ENCODE peak calls at places on chromosomes 2 and 18, in eight cellular contexts. One of them, this sample, is unnamed.

GRCh38 chr18:36017232-36017631 is 44.8 kb downstream of the RMP24 start:
- DNase-seq in stomach: no peak
- DNase-seq in sigmoid colon: no peak
- DNase-seq in A549: no peak
- DNase-seq in transverse colon: no peak
- DNase-seq in esophagus muscularis mucosa: no peak
- DNase-seq in ovary: no peak
- DNase-seq in K562: no peak
- DNase-seq in this sample: no peak

GRCh38 chr2:12766421-12766879 is 49.7 kb downstream of the TRIB2 start:
- DNase-seq in K562: no peak
- DNase-seq in A549: no peak
- DNase-seq in stomach: no peak
- DNase-seq in esophagus muscularis mucosa: peak; percentile 68
- DNase-seq in sigmoid colon: no peak
- DNase-seq in transverse colon: no peak
- DNase-seq in ovary: no peak
- DNase-seq in this sample: no peak

GRCh38 chr2:10139536-10139935 is 17.0 kb downstream of the RRM2 start:
- DNase-seq in ovary: no peak
- DNase-seq in esophagus muscularis mucosa: no peak
- DNase-seq in A549: no peak
- DNase-seq in stomach: no peak
- DNase-seq in sigmoid colon: no peak
- DNase-seq in transverse colon: no peak
- DNase-seq in K562: no peak
- DNase-seq in this sample: no peak

GRCh38 chr2:28545590-28546195 is 49.8 kb downstream of the PLB1 start:
- DNase-seq in sigmoid colon: peak; percentile 53
- DNase-seq in transverse colon: peak; percentile 24
- DNase-seq in K562: no peak
- DNase-seq in ovary: no peak
- DNase-seq in A549: no peak
- DNase-seq in esophagus muscularis mucosa: no peak
- DNase-seq in stomach: no peak
- DNase-seq in this sample: no peak

GRCh38 chr2:134262666-134263065 is 8.8 kb downstream of the MGAT5 start:
- DNase-seq in A549: no peak
- DNase-seq in K562: no peak
- DNase-seq in sigmoid colon: no peak
- DNase-seq in esophagus muscularis mucosa: no peak
- DNase-seq in stomach: no peak
- DNase-seq in transverse colon: no peak
- DNase-seq in ovary: no peak
- DNase-seq in this sample: no peak

GRCh38 chr2:225073198-225073597 is 30.9 kb upstream of the DOCK10 start:
- DNase-seq in A549: no peak
- DNase-seq in ovary: no peak
- DNase-seq in K562: no peak
- DNase-seq in stomach: no peak
- DNase-seq in transverse colon: no peak
- DNase-seq in sigmoid colon: no peak
- DNase-seq in esophagus muscularis mucosa: no peak
- DNase-seq in this sample: no peak

GRCh38 chr2:100924520-100925451 is 77.3 kb upstream of the RPL31 start:
- DNase-seq in K562: no peak
- DNase-seq in sigmoid colon: no peak
- DNase-seq in esophagus muscularis mucosa: no peak
- DNase-seq in stomach: peak; percentile 35
- DNase-seq in ovary: no peak
- DNase-seq in transverse colon: peak; percentile 28
- DNase-seq in A549: no peak
- DNase-seq in this sample: no peak

GRCh38 chr2:191049728-191050639 is 36.0 kb upstream of the STAT1 start:
- DNase-seq in ovary: no peak
- DNase-seq in sigmoid colon: peak; percentile 76
- DNase-seq in esophagus muscularis mucosa: no peak
- DNase-seq in stomach: no peak
- DNase-seq in A549: no peak
- DNase-seq in K562: no peak
- DNase-seq in transverse colon: no peak
- DNase-seq in this sample: no peak

GRCh38 chr2:100262555-100263320 is 59.6 kb downstream of the LONRF2 start:
- DNase-seq in stomach: peak; percentile 71
- DNase-seq in A549: peak; percentile 60
- DNase-seq in K562: peak; percentile 81
- DNase-seq in sigmoid colon: peak; percentile 84
- DNase-seq in ovary: peak; percentile 86
- DNase-seq in transverse colon: peak; percentile 57
- DNase-seq in esophagus muscularis mucosa: no peak
- DNase-seq in this sample: peak; percentile 83

GRCh38 chr2:239611222-239611795 is 210.5 kb upstream of the HDAC4 start:
- DNase-seq in transverse colon: no peak
- DNase-seq in ovary: no peak
- DNase-seq in K562: no peak
- DNase-seq in esophagus muscularis mucosa: no peak
- DNase-seq in A549: no peak
- DNase-seq in sigmoid colon: peak; percentile 54
- DNase-seq in stomach: no peak
- DNase-seq in this sample: no peak

GRCh38 chr2:79855264-79856006 is 342.6 kb downstream of the CTNNA2 start:
- DNase-seq in esophagus muscularis mucosa: peak; percentile 77
- DNase-seq in ovary: no peak
- DNase-seq in sigmoid colon: no peak
- DNase-seq in transverse colon: peak; percentile 25
- DNase-seq in stomach: peak; percentile 47
- DNase-seq in K562: no peak
- DNase-seq in A549: peak; percentile 6
- DNase-seq in this sample: no peak

GRCh38 chr2:55391155-55391554 is 28.5 kb downstream of the CCDC88A start:
- DNase-seq in transverse colon: no peak
- DNase-seq in A549: no peak
- DNase-seq in K562: peak; percentile 27
- DNase-seq in sigmoid colon: no peak
- DNase-seq in ovary: no peak
- DNase-seq in esophagus muscularis mucosa: no peak
- DNase-seq in stomach: no peak
- DNase-seq in this sample: no peak

GRCh38 chr18:73983496-73983895 is 164.1 kb downstream of the FBXO15 start:
- DNase-seq in sigmoid colon: no peak
- DNase-seq in stomach: no peak
- DNase-seq in ovary: no peak
- DNase-seq in esophagus muscularis mucosa: no peak
- DNase-seq in A549: no peak
- DNase-seq in K562: no peak
- DNase-seq in transverse colon: no peak
- DNase-seq in this sample: no peak

GRCh38 chr2:56148825-56149224 is 35.0 kb upstream of the CCDC85A start:
- DNase-seq in stomach: no peak
- DNase-seq in sigmoid colon: no peak
- DNase-seq in esophagus muscularis mucosa: peak; percentile 57
- DNase-seq in transverse colon: no peak
- DNase-seq in K562: no peak
- DNase-seq in A549: no peak
- DNase-seq in ovary: no peak
- DNase-seq in this sample: no peak

GRCh38 chr18:31070206-31070605 is 27.7 kb upstream of the DSC3 start:
- DNase-seq in stomach: no peak
- DNase-seq in A549: no peak
- DNase-seq in ovary: no peak
- DNase-seq in esophagus muscularis mucosa: no peak
- DNase-seq in K562: no peak
- DNase-seq in transverse colon: no peak
- DNase-seq in sigmoid colon: no peak
- DNase-seq in this sample: no peak
- TF ChIP-seq EP300 in stomach: no peak
- TF ChIP-seq EP300 in A549: no peak
- TF ChIP-seq EP300 in ovary: no peak
- TF ChIP-seq EP300 in esophagus muscularis mucosa: no peak
- TF ChIP-seq EP300 in K562: no peak
- TF ChIP-seq EP300 in transverse colon: no peak
- TF ChIP-seq EP300 in sigmoid colon: no peak
- TF ChIP-seq EP300 in this sample: no peak

GRCh38 chr2:170996316-170996715 is 67.3 kb downstream of the GORASP2 start:
- DNase-seq in K562: no peak
- DNase-seq in transverse colon: no peak
- DNase-seq in stomach: no peak
- DNase-seq in sigmoid colon: no peak
- DNase-seq in ovary: no peak
- DNase-seq in esophagus muscularis mucosa: no peak
- DNase-seq in A549: no peak
- DNase-seq in this sample: no peak

GRCh38 chr2:170986566-170987258 is 57.7 kb downstream of the GORASP2 start:
- DNase-seq in ovary: no peak
- DNase-seq in transverse colon: no peak
- DNase-seq in A549: no peak
- DNase-seq in K562: no peak
- DNase-seq in sigmoid colon: no peak
- DNase-seq in esophagus muscularis mucosa: no peak
- DNase-seq in stomach: no peak
- DNase-seq in this sample: no peak

GRCh38 chr2:170991398-170992185 is 62.5 kb downstream of the GORASP2 start:
- DNase-seq in esophagus muscularis mucosa: no peak
- DNase-seq in K562: no peak
- DNase-seq in sigmoid colon: no peak
- DNase-seq in ovary: no peak
- DNase-seq in transverse colon: no peak
- DNase-seq in stomach: no peak
- DNase-seq in A549: no peak
- DNase-seq in this sample: no peak
- TF ChIP-seq CTCF in esophagus muscularis mucosa: no peak
- TF ChIP-seq CTCF in K562: peak; percentile 22
- TF ChIP-seq CTCF in sigmoid colon: no peak
- TF ChIP-seq CTCF in ovary: no peak
- TF ChIP-seq CTCF in transverse colon: no peak
- TF ChIP-seq CTCF in stomach: no peak
- TF ChIP-seq CTCF in A549: peak; percentile 9
- TF ChIP-seq CTCF in this sample: no peak

GRCh38 chr2:218908721-218909619 is 28.3 kb downstream of the WNT10A start:
- DNase-seq in A549: peak; percentile 91
- DNase-seq in stomach: peak; percentile 91
- DNase-seq in ovary: peak; percentile 87
- DNase-seq in K562: peak; percentile 87
- DNase-seq in sigmoid colon: peak; percentile 94
- DNase-seq in esophagus muscularis mucosa: peak; percentile 96
- DNase-seq in transverse colon: peak; percentile 93
- DNase-seq in this sample: peak; percentile 94
- TF ChIP-seq POLR2A in A549: peak; percentile 86
- TF ChIP-seq POLR2A in stomach: no peak
- TF ChIP-seq POLR2A in ovary: no peak
- TF ChIP-seq POLR2A in K562: peak; percentile 88
- TF ChIP-seq POLR2A in sigmoid colon: no peak
- TF ChIP-seq POLR2A in esophagus muscularis mucosa: no peak
- TF ChIP-seq POLR2A in transverse colon: no peak
- TF ChIP-seq POLR2A in this sample: no peak

DNA sequence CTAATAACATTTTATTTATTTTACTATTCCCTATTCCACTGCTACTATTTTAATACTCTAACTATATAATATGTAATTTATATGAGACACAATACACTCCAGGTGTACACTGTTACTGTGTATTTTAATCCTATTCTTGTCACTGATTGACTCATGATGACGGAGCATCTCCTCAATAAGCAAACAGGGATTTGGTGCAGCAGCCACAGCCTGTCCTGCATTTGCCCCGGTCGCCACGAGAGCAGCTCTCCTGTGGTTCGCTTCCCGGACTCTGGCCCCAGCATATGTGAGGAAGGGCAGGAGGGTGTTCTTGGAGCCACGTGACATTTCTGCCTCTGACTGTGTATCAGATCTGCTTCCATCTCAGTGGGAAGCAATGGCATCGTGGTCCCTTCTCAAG is 74.1 kb upstream of the PXDN start:
- DNase-seq in sigmoid colon: no peak
- DNase-seq in esophagus muscularis mucosa: no peak
- DNase-seq in A549: no peak
- DNase-seq in stomach: no peak
- DNase-seq in ovary: no peak
- DNase-seq in K562: no peak
- DNase-seq in transverse colon: no peak
- DNase-seq in this sample: no peak
- TF ChIP-seq EP300 in sigmoid colon: no peak
- TF ChIP-seq EP300 in esophagus muscularis mucosa: no peak
- TF ChIP-seq EP300 in A549: no peak
- TF ChIP-seq EP300 in stomach: no peak
- TF ChIP-seq EP300 in ovary: no peak
- TF ChIP-seq EP300 in K562: no peak
- TF ChIP-seq EP300 in transverse colon: no peak
- TF ChIP-seq EP300 in this sample: no peak

GRCh38 chr2:32962652-32963051 is 15.9 kb downstream of the LTBP1 start:
- DNase-seq in ovary: no peak
- DNase-seq in K562: no peak
- DNase-seq in A549: no peak
- DNase-seq in stomach: no peak
- DNase-seq in transverse colon: no peak
- DNase-seq in esophagus muscularis mucosa: no peak
- DNase-seq in sigmoid colon: no peak
- DNase-seq in this sample: no peak
- TF ChIP-seq CTCF in ovary: no peak
- TF ChIP-seq CTCF in K562: no peak
- TF ChIP-seq CTCF in A549: no peak
- TF ChIP-seq CTCF in stomach: no peak
- TF ChIP-seq CTCF in transverse colon: no peak
- TF ChIP-seq CTCF in esophagus muscularis mucosa: no peak
- TF ChIP-seq CTCF in sigmoid colon: no peak
- TF ChIP-seq CTCF in this sample: no peak